ENCODE peak calls at places on chromosomes 7 and 10, in five cellular contexts. U is mammary epithelial cell, B is fibroblast of lung, D is PC-3, J is GM06990. S is an unnamed sample.

GRCh38 chr10:79185067-79185774 is 116.5 kb downstream of the ZMIZ1 start:
- DNase-seq in U (no peak), B (peak; percentile 52), D (no peak), J (no peak), S (no peak)

GRCh38 chr7:140581411-140581810 is 59.2 kb downstream of the DENND2A start:
- DNase-seq in U (no peak), B (no peak), D (no peak), J (no peak), S (no peak)

GRCh38 chr7:155344618-155345433 is 47.1 kb downstream of the INSIG1 start:
- DNase-seq in U (peak; percentile 41), B (peak; percentile 69), D (peak; percentile 72), J (peak; percentile 82), S (peak; percentile 82)

GRCh38 chr10:125016611-125017202 is 74.8 kb downstream of the ZRANB1 start:
- DNase-seq in U (no peak), B (peak; percentile 68), D (no peak), J (no peak), S (peak; percentile 49)

GRCh38 chr7:33091111-33091531 is 18.1 kb downstream of the RP9 start:
- DNase-seq in U (peak; percentile 9), B (peak; percentile 55), D (peak; percentile 40), J (no peak), S (no peak)

GRCh38 chr10:116716381-116716780 is 26.0 kb downstream of the HSPA12A start:
- DNase-seq in U (no peak), B (no peak), D (no peak), J (no peak), S (no peak)

GRCh38 chr10:44925224-44925623 is 14.1 kb downstream of the TMEM72 start:
- DNase-seq in U (no peak), B (no peak), D (peak; percentile 35), J (no peak), S (no peak)

GRCh38 chr10:13356392-13356791 is 8.3 kb upstream of the SEPHS1 start:
- DNase-seq in U (no peak), B (no peak), D (no peak), J (no peak), S (no peak)

GRCh38 chr10:78973901-78974408 is 94.8 kb upstream of the ZMIZ1 start:
- DNase-seq in U (no peak), B (peak; percentile 66), D (peak; percentile 100), J (peak; percentile 21), S (peak; percentile 82)

GRCh38 chr7:17774248-17774647 is 166.0 kb downstream of the SNX13 start:
- DNase-seq in U (peak; percentile 88), B (peak; percentile 79), D (peak; percentile 78), J (no peak), S (no peak)

GRCh38 chr7:84237533-84238173 is 43.1 kb upstream of the SEMA3A start:
- DNase-seq in U (peak; percentile 97), B (peak; percentile 95), D (peak; percentile 97), J (no peak), S (no peak)

GRCh38 chr10:119401671-119402395 is 140.7 kb downstream of the RGS10 start:
- DNase-seq in U (peak; percentile 77), B (peak; percentile 99), D (peak; percentile 57), J (no peak), S (peak; percentile 59)

GRCh38 chr10:33965795-33966581 is 631.5 kb upstream of the NRP1 start:
- DNase-seq in U (no peak), B (no peak), D (no peak), J (no peak), S (no peak)

GRCh38 chr10:72365106-72365505 is 10.4 kb upstream of the DNAJB12 start:
- DNase-seq in U (no peak), B (no peak), D (no peak), J (no peak), S (no peak)

GRCh38 chr7:158000160-158000559 is 587.5 kb downstream of the PTPRN2 start:
- DNase-seq in U (no peak), B (no peak), D (peak; percentile 35), J (no peak), S (no peak)

GRCh38 chr7:92051655-92052054 is 82.6 kb downstream of the CYP51A1 start:
- DNase-seq in U (no peak), B (no peak), D (no peak), J (no peak), S (no peak)
- H3K36me3 ChIP-seq in U (no peaks in the 10 kb centered on the region), B (no peaks in the 10 kb centered on the region), D (peaks cover 3% of the 10 kb centered on the region), J (no peaks in the 10 kb centered on the region), S (no peaks in the 10 kb centered on the region)

GRCh38 chr7:51521649-51522048 is 205.0 kb upstream of the COBL start:
- DNase-seq in U (no peak), B (no peak), D (no peak), J (no peak), S (no peak)
- TF ChIP-seq CTCF in U (no peak), B (no peak), D (no peak), J (no peak), S (no peak)

GRCh38 chr7:102236592-102237287 is 49.9 kb upstream of the SH2B2 start:
- DNase-seq in U (peak; percentile 44), B (peak; percentile 69), D (peak; percentile 70), J (peak; percentile 29), S (peak; percentile 72)
- H3K36me3 ChIP-seq in U (no peaks in the 10 kb centered on the region), B (no peaks in the 10 kb centered on the region), D (peaks cover 3% of the 10 kb centered on the region), J (peaks cover 10% of the 10 kb centered on the region), S (no peaks in the 10 kb centered on the region)

DNA sequence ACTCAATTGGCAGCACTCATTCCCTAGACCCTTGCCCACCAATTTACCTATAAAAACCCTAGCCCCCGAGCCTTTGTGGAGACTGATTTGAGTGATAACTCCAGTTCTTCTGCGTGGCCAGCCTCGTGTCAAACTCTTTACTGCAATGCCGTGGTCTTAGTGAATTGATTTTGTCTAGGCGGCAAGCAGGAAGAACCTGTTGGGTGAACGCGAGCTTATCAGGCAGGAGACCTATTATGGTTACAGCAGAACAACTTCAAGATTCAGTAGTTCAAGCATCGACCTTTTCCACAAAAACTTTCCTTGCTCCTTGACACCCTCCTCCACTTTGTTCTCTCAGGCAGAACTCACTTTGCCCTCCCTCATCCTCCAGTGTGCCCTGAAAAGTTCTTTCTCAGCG is 12.2 kb downstream of the SSMEM1 start:
- DNase-seq in U (no peak), B (no peak), D (no peak), J (no peak), S (no peak)
- TF ChIP-seq CTCF in U (no peak), B (no peak), D (no peak), J (no peak), S (no peak)